ENCODE peak calls at places on chromosomes 6 and 20, in four cellular contexts. L is A172, W is HuH-7.5, H is coronary artery. Y is an unnamed sample.

GRCh38 chr6:1596088-1596852 is 13.4 kb upstream of the FOXC1 start:
- DNase-seq in L (peak), W (peak), H (peak), Y (no peak)

GRCh38 chr6:126167726-126168125 is 172.2 kb upstream of the CENPW start:
- DNase-seq in L (no peak), W (no peak), H (no peak), Y (no peak)

GRCh38 chr6:159874475-159874874 is 16.3 kb upstream of the MAS1 start:
- DNase-seq in L (no peak), W (no peak), H (no peak), Y (no peak)

GRCh38 chr6:42345696-42346416 is 105.9 kb downstream of the TRERF1 start:
- DNase-seq in L (no peak), W (no peak), H (no peak), Y (no peak)

GRCh38 chr20:45306431-45306982 is at the start of gene RBPJL:
- DNase-seq in L (no peak), W (no peak), H (no peak), Y (no peak)

GRCh38 chr20:45020236-45020886 is 54.0 kb downstream of the STK4 start:
- DNase-seq in L (no peak), W (peak), H (no peak), Y (no peak)

GRCh38 chr20:24674921-24675605 is 205.6 kb downstream of the SYNDIG1 start:
- DNase-seq in L (no peak), W (no peak), H (no peak), Y (no peak)

GRCh38 chr6:148249160-148249559 is 93.5 kb upstream of the SASH1 start:
- DNase-seq in L (no peak), W (no peak), H (no peak), Y (no peak)

GRCh38 chr6:31784270-31784925 is 7.3 kb upstream of the VWA7 start:
- DNase-seq in L (no peak), W (no peak), H (no peak), Y (no peak)

Y was measured in NCI-H226.